ENCODE peak calls at places on chromosome 14, in four cellular contexts. One of them, this sample, is unnamed.

GRCh38 chr14:55505846-55506245 is 65.4 kb upstream of the TBPL2 start:
- DNase-seq in Calu3: no peak
- DNase-seq in left lung: no peak
- DNase-seq in fibroblast of lung: no peak
- DNase-seq in this sample: no peak

GRCh38 chr14:63840981-63841380 is 11.8 kb upstream of the SYNE2 start:
- DNase-seq in Calu3: no peak
- DNase-seq in left lung: no peak
- DNase-seq in fibroblast of lung: no peak
- DNase-seq in this sample: no peak

GRCh38 chr14:64501326-64502171 is 2.1 kb downstream of the ZBTB25 start:
- DNase-seq in Calu3: peak; percentile 38
- DNase-seq in left lung: no peak
- DNase-seq in fibroblast of lung: peak; percentile 63
- DNase-seq in this sample: peak; percentile 49

GRCh38 chr14:56207626-56208297 is 89.6 kb downstream of the PELI2 start:
- DNase-seq in Calu3: no peak
- DNase-seq in left lung: no peak
- DNase-seq in fibroblast of lung: no peak
- DNase-seq in this sample: no peak

GRCh38 chr14:33555710-33556350 is 395.0 kb downstream of the EGLN3 start:
- DNase-seq in Calu3: no peak
- DNase-seq in left lung: no peak
- DNase-seq in fibroblast of lung: no peak
- DNase-seq in this sample: no peak

GRCh38 chr14:64574370-64575115 is 24.8 kb downstream of the PPP1R36 start:
- DNase-seq in Calu3: no peak
- DNase-seq in left lung: no peak
- DNase-seq in fibroblast of lung: no peak
- DNase-seq in this sample: no peak

GRCh38 chr14:89911018-89911919 is 43.3 kb downstream of the EFCAB11 start:
- DNase-seq in Calu3: peak; percentile 8
- DNase-seq in left lung: no peak
- DNase-seq in fibroblast of lung: peak; percentile 67
- DNase-seq in this sample: peak; percentile 55

GRCh38 chr14:30564235-30564867 is 5.4 kb downstream of the G2E3 start:
- DNase-seq in Calu3: no peak
- DNase-seq in left lung: no peak
- DNase-seq in fibroblast of lung: no peak
- DNase-seq in this sample: no peak

GRCh38 chr14:54881761-54882401 is 20.7 kb downstream of the GCH1 start:
- DNase-seq in Calu3: no peak
- DNase-seq in left lung: no peak
- DNase-seq in fibroblast of lung: peak; percentile 54
- DNase-seq in this sample: no peak

GRCh38 chr14:89563503-89563902 is 146.5 kb upstream of the FOXN3 start:
- DNase-seq in Calu3: no peak
- DNase-seq in left lung: no peak
- DNase-seq in fibroblast of lung: no peak
- DNase-seq in this sample: no peak

GRCh38 chr14:67251573-67252226 is 10.5 kb downstream of the PALS1 start:
- DNase-seq in Calu3: peak; percentile 32
- DNase-seq in left lung: no peak
- DNase-seq in fibroblast of lung: peak; percentile 24
- DNase-seq in this sample: no peak

GRCh38 chr14:105465209-105466031 is 9.2 kb upstream of the CRIP2 start:
- DNase-seq in Calu3: no peak
- DNase-seq in left lung: no peak
- DNase-seq in fibroblast of lung: no peak
- DNase-seq in this sample: no peak

GRCh38 chr14:98368214-98368613 is 903.8 kb downstream of the BCL11B start:
- DNase-seq in Calu3: no peak
- DNase-seq in left lung: no peak
- DNase-seq in fibroblast of lung: no peak
- DNase-seq in this sample: no peak
- TF ChIP-seq CTCF in Calu3: no peak
- TF ChIP-seq CTCF in left lung: no peak
- TF ChIP-seq CTCF in fibroblast of lung: no peak
- TF ChIP-seq CTCF in this sample: no peak

GRCh38 chr14:23445773-23446172 is 10.3 kb upstream of the MYH7 start:
- DNase-seq in Calu3: no peak
- DNase-seq in left lung: no peak
- DNase-seq in fibroblast of lung: no peak
- DNase-seq in this sample: no peak
- TF ChIP-seq CTCF in Calu3: no peak
- TF ChIP-seq CTCF in left lung: no peak
- TF ChIP-seq CTCF in fibroblast of lung: no peak
- TF ChIP-seq CTCF in this sample: no peak

GRCh38 chr14:57578427-57579220 is 85.0 kb upstream of the CCDC198 start:
- DNase-seq in Calu3: no peak
- DNase-seq in left lung: no peak
- DNase-seq in fibroblast of lung: no peak
- DNase-seq in this sample: no peak

GRCh38 chr14:57575482-57575881 is 81.8 kb upstream of the CCDC198 start:
- DNase-seq in Calu3: peak; percentile 3
- DNase-seq in left lung: no peak
- DNase-seq in fibroblast of lung: no peak
- DNase-seq in this sample: no peak

GRCh38 chr14:57573193-57573592 is 79.5 kb upstream of the CCDC198 start:
- DNase-seq in Calu3: no peak
- DNase-seq in left lung: no peak
- DNase-seq in fibroblast of lung: no peak
- DNase-seq in this sample: no peak

GRCh38 chr14:57576498-57576897 is 82.8 kb upstream of the CCDC198 start:
- DNase-seq in Calu3: no peak
- DNase-seq in left lung: no peak
- DNase-seq in fibroblast of lung: no peak
- DNase-seq in this sample: no peak

GRCh38 chr14:57574617-57575288 is 81.1 kb upstream of the CCDC198 start:
- DNase-seq in Calu3: peak; percentile 34
- DNase-seq in left lung: no peak
- DNase-seq in fibroblast of lung: no peak
- DNase-seq in this sample: no peak
- TF ChIP-seq CTCF in Calu3: no peak
- TF ChIP-seq CTCF in left lung: no peak
- TF ChIP-seq CTCF in fibroblast of lung: no peak
- TF ChIP-seq CTCF in this sample: no peak

GRCh38 chr14:88075298-88075981 is 70.5 kb downstream of the GPR65 start:
- DNase-seq in Calu3: no peak
- DNase-seq in left lung: no peak
- DNase-seq in fibroblast of lung: no peak
- DNase-seq in this sample: no peak

GRCh38 chr14:88079624-88080023 is 74.7 kb downstream of the GPR65 start:
- DNase-seq in Calu3: no peak
- DNase-seq in left lung: no peak
- DNase-seq in fibroblast of lung: no peak
- DNase-seq in this sample: no peak

DNA sequence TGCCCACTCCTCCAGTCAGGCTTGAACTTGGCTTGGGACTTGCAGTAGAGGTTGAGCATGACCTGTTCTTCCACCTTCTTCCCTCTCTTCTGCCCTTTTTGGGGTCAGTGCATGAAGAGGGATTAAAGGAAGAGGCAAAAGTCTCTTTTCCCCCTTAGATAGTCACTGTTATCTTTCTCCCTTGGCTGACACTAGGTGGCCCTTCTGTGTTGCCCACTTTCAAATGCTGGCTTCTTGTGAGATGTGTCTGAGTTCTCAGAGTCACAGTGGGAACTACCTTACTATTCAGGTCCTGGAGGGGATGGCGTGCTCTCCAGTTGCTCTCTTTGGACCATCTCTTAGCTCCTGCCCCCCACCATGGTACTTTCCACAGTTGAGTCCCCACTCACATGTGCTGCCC is 73.6 kb downstream of the GPR65 start:
- DNase-seq in Calu3: no peak
- DNase-seq in left lung: no peak
- DNase-seq in fibroblast of lung: no peak
- DNase-seq in this sample: no peak
- TF ChIP-seq CTCF in Calu3: no peak
- TF ChIP-seq CTCF in left lung: no peak
- TF ChIP-seq CTCF in fibroblast of lung: no peak
- TF ChIP-seq CTCF in this sample: no peak

DNA sequence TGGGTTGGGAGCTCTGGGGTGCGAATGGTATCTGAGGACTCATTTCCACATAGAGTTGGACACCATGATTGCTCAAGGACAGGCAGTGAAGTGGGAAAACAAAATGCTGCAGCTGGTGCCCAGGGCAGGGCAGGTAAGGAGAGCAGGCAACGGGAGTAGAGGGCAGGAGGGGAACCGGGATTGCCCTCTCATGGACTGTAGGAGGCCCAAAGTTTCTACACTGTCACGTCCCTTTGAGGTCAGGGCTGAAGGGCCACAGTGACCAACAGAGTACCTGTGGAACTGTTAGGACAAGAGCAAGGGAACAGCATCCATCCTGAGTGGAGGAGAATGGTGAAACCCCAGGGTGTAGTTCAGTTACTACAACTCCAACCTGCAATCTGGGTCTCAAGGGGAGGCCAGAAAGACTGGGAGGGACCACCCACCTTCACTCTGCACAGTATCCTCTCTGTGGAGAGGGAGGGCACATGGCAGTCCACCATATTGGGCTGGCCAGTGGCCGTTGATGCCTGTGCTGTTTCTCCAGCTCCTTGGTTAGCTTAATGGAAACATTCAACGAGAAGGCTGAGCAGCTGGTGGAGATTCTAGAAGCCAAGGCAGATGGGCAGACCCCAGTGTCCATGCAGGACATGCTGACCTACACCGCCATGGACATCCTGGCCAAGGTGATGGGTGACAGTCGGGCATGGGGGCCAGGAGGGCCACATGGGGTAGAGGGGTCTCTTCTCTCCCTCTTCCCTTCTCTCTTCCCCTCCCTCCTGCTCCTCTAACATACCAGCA is 22.2 kb downstream of the CYP46A1 start:
- DNase-seq in Calu3: no peak
- DNase-seq in left lung: no peak
- DNase-seq in fibroblast of lung: no peak
- DNase-seq in this sample: peak; percentile 20
- TF ChIP-seq CTCF in Calu3: no peak
- TF ChIP-seq CTCF in left lung: no peak
- TF ChIP-seq CTCF in fibroblast of lung: no peak
- TF ChIP-seq CTCF in this sample: no peak

GRCh38 chr14:59126714-59127436 is 61.6 kb upstream of the DAAM1 start:
- DNase-seq in Calu3: peak; percentile 26
- DNase-seq in left lung: no peak
- DNase-seq in fibroblast of lung: peak; percentile 76
- DNase-seq in this sample: no peak
- TF ChIP-seq CTCF in Calu3: peak; percentile 36
- TF ChIP-seq CTCF in left lung: peak; percentile 60
- TF ChIP-seq CTCF in fibroblast of lung: peak; percentile 74
- TF ChIP-seq CTCF in this sample: peak; percentile 87